ENCODE peak calls at places on chromosomes 6 and 20, in nine cellular contexts. One of them, this sample, is unnamed.

GRCh38 chr6:39104528-39104927 is 10.5 kb downstream of the SAYSD1 start:
- DNase-seq in CD8-positive, alpha-beta T cell: no peak
- DNase-seq in CD4-positive, alpha-beta memory T cell: no peak
- DNase-seq in neuronal stem cell: no peak
- DNase-seq in right cardiac atrium: no peak
- DNase-seq in body of pancreas: no peak
- DNase-seq in cardiac muscle cell: no peak
- DNase-seq in right atrium auricular region: no peak
- DNase-seq in CD4-positive, alpha-beta T cell: no peak
- DNase-seq in this sample: no peak

GRCh38 chr6:35469711-35470662 is 1.8 kb downstream of the RPL10A start:
- DNase-seq in CD8-positive, alpha-beta T cell: peak; percentile 31
- DNase-seq in CD4-positive, alpha-beta memory T cell: no peak
- DNase-seq in body of pancreas: peak; percentile 52
- DNase-seq in right cardiac atrium: no peak
- DNase-seq in cardiac muscle cell: peak; percentile 44
- DNase-seq in neuronal stem cell: no peak
- DNase-seq in CD4-positive, alpha-beta T cell: no peak
- DNase-seq in right atrium auricular region: no peak
- DNase-seq in this sample: no peak

GRCh38 chr6:166595061-166595780 is 8.7 kb upstream of the RAMACL start:
- DNase-seq in CD8-positive, alpha-beta T cell: no peak
- DNase-seq in CD4-positive, alpha-beta memory T cell: no peak
- DNase-seq in cardiac muscle cell: no peak
- DNase-seq in neuronal stem cell: no peak
- DNase-seq in CD4-positive, alpha-beta T cell: no peak
- DNase-seq in right cardiac atrium: no peak
- DNase-seq in body of pancreas: no peak
- DNase-seq in right atrium auricular region: no peak
- DNase-seq in this sample: no peak

GRCh38 chr6:33053230-33053629 is 20.2 kb downstream of the HLA-DPA1 start:
- DNase-seq in CD8-positive, alpha-beta T cell: no peak
- DNase-seq in right cardiac atrium: no peak
- DNase-seq in right atrium auricular region: no peak
- DNase-seq in body of pancreas: no peak
- DNase-seq in cardiac muscle cell: no peak
- DNase-seq in neuronal stem cell: no peak
- DNase-seq in CD4-positive, alpha-beta T cell: no peak
- DNase-seq in CD4-positive, alpha-beta memory T cell: no peak
- DNase-seq in this sample: no peak

GRCh38 chr6:147699637-147700036 is 191.1 kb downstream of the SAMD5 start:
- DNase-seq in right atrium auricular region: no peak
- DNase-seq in CD4-positive, alpha-beta T cell: no peak
- DNase-seq in CD4-positive, alpha-beta memory T cell: no peak
- DNase-seq in body of pancreas: no peak
- DNase-seq in CD8-positive, alpha-beta T cell: no peak
- DNase-seq in right cardiac atrium: no peak
- DNase-seq in neuronal stem cell: no peak
- DNase-seq in cardiac muscle cell: no peak
- DNase-seq in this sample: no peak

GRCh38 chr6:119533603-119534279 is 184.2 kb upstream of the MAN1A1 start:
- DNase-seq in CD4-positive, alpha-beta memory T cell: no peak
- DNase-seq in right atrium auricular region: no peak
- DNase-seq in neuronal stem cell: no peak
- DNase-seq in right cardiac atrium: no peak
- DNase-seq in CD4-positive, alpha-beta T cell: no peak
- DNase-seq in cardiac muscle cell: no peak
- DNase-seq in CD8-positive, alpha-beta T cell: no peak
- DNase-seq in body of pancreas: peak; percentile 28
- DNase-seq in this sample: no peak

GRCh38 chr6:1368940-1369339 is 20.4 kb upstream of the FOXF2 start:
- DNase-seq in right atrium auricular region: no peak
- DNase-seq in cardiac muscle cell: no peak
- DNase-seq in neuronal stem cell: no peak
- DNase-seq in body of pancreas: no peak
- DNase-seq in CD4-positive, alpha-beta memory T cell: no peak
- DNase-seq in CD8-positive, alpha-beta T cell: no peak
- DNase-seq in CD4-positive, alpha-beta T cell: no peak
- DNase-seq in right cardiac atrium: no peak
- DNase-seq in this sample: no peak

GRCh38 chr6:514396-514973 is 122.9 kb downstream of the IRF4 start:
- DNase-seq in right cardiac atrium: no peak
- DNase-seq in CD4-positive, alpha-beta memory T cell: no peak
- DNase-seq in neuronal stem cell: no peak
- DNase-seq in body of pancreas: no peak
- DNase-seq in CD4-positive, alpha-beta T cell: no peak
- DNase-seq in CD8-positive, alpha-beta T cell: no peak
- DNase-seq in right atrium auricular region: no peak
- DNase-seq in cardiac muscle cell: no peak
- DNase-seq in this sample: no peak

GRCh38 chr20:21513881-21514540 is at the start of gene NKX2-2:
- DNase-seq in right atrium auricular region: no peak
- DNase-seq in body of pancreas: no peak
- DNase-seq in cardiac muscle cell: no peak
- DNase-seq in neuronal stem cell: no peak
- DNase-seq in CD4-positive, alpha-beta T cell: no peak
- DNase-seq in CD4-positive, alpha-beta memory T cell: no peak
- DNase-seq in right cardiac atrium: no peak
- DNase-seq in CD8-positive, alpha-beta T cell: no peak
- DNase-seq in this sample: no peak

DNA sequence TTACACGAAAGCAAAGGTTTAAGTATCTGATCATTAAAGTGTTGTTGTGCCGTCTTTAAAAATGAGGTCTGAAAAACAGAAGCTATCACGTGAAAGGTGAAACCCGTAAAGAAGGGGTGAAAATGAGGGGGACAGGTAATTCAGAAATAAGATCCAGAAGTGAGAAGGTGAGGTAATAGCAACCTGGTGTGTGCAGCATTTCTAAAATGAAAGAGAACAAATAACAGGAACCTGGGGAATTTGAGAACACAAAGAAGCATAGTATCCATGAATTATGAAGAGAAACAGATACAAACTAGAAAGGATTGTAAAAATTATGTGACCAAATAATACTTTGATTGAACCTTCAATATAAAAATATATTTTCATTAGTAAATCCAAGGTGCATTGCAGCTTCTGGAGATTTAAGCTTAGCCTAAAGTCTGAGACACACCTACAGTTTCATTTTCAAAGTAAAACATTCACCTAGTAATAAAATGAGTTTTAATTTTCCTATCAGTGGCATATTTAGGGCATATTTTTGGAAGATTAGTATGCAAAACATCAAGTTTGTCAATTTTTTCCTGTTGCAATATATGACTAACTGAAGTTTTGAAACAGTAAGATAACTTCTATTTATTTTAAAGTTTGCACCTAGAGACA is 1.4 kb downstream of the HEY2 start:
- DNase-seq in CD4-positive, alpha-beta T cell: no peak
- DNase-seq in right atrium auricular region: no peak
- DNase-seq in body of pancreas: no peak
- DNase-seq in cardiac muscle cell: no peak
- DNase-seq in CD8-positive, alpha-beta T cell: no peak
- DNase-seq in CD4-positive, alpha-beta memory T cell: no peak
- DNase-seq in right cardiac atrium: no peak
- DNase-seq in neuronal stem cell: peak; percentile 12
- DNase-seq in this sample: no peak
- H3K27ac ChIP-seq in CD4-positive, alpha-beta T cell: no peak overlapping the region
- H3K27ac ChIP-seq in right atrium auricular region: peak overlapping the region; percentile 87
- H3K27ac ChIP-seq in body of pancreas: peak overlapping the region; percentile 94
- H3K27ac ChIP-seq in cardiac muscle cell: peak overlapping the region; percentile 92
- H3K27ac ChIP-seq in CD8-positive, alpha-beta T cell: no peak overlapping the region
- H3K27ac ChIP-seq in CD4-positive, alpha-beta memory T cell: no peak overlapping the region
- H3K27ac ChIP-seq in right cardiac atrium: no peak overlapping the region
- H3K27ac ChIP-seq in neuronal stem cell: no peak overlapping the region
- H3K27ac ChIP-seq in this sample: peak overlapping the region; percentile 92

GRCh38 chr20:4009305-4009704 is 6.1 kb downstream of the RNF24 start:
- DNase-seq in right atrium auricular region: no peak
- DNase-seq in cardiac muscle cell: no peak
- DNase-seq in CD8-positive, alpha-beta T cell: no peak
- DNase-seq in CD4-positive, alpha-beta memory T cell: no peak
- DNase-seq in CD4-positive, alpha-beta T cell: no peak
- DNase-seq in neuronal stem cell: no peak
- DNase-seq in body of pancreas: no peak
- DNase-seq in right cardiac atrium: no peak
- DNase-seq in this sample: no peak

GRCh38 chr20:4008026-4008413 is 7.3 kb downstream of the RNF24 start:
- DNase-seq in right atrium auricular region: no peak
- DNase-seq in right cardiac atrium: no peak
- DNase-seq in neuronal stem cell: no peak
- DNase-seq in body of pancreas: no peak
- DNase-seq in cardiac muscle cell: no peak
- DNase-seq in CD4-positive, alpha-beta memory T cell: no peak
- DNase-seq in CD4-positive, alpha-beta T cell: no peak
- DNase-seq in CD8-positive, alpha-beta T cell: no peak
- DNase-seq in this sample: no peak

GRCh38 chr20:4008877-4009276 is 6.5 kb downstream of the RNF24 start:
- DNase-seq in CD4-positive, alpha-beta T cell: no peak
- DNase-seq in CD8-positive, alpha-beta T cell: no peak
- DNase-seq in neuronal stem cell: no peak
- DNase-seq in cardiac muscle cell: no peak
- DNase-seq in right atrium auricular region: no peak
- DNase-seq in CD4-positive, alpha-beta memory T cell: no peak
- DNase-seq in body of pancreas: no peak
- DNase-seq in right cardiac atrium: no peak
- DNase-seq in this sample: no peak

GRCh38 chr20:4007383-4008025 is 7.9 kb downstream of the RNF24 start:
- DNase-seq in right cardiac atrium: no peak
- DNase-seq in right atrium auricular region: no peak
- DNase-seq in cardiac muscle cell: no peak
- DNase-seq in body of pancreas: no peak
- DNase-seq in neuronal stem cell: no peak
- DNase-seq in CD8-positive, alpha-beta T cell: no peak
- DNase-seq in CD4-positive, alpha-beta T cell: no peak
- DNase-seq in CD4-positive, alpha-beta memory T cell: no peak
- DNase-seq in this sample: no peak

DNA sequence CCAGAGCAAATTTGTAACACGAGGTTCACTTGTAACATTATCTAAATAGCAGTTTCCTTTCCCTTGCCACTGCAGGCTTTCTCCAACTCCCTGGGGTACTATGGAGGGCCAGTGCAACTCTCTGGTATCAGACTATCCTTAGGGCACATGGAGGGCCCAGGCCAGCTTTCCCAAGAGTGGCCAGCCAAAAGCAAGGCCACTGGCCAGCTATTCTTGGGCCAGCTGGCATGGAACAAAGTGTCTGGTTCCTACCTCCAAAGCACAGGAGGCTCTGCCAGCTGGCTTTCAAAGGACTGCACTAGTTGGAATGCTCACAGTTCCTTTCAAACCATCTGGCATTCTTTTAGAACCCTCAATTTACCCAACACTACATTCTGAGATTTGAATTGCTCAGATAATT is 8.7 kb downstream of the RNF24 start:
- DNase-seq in CD4-positive, alpha-beta memory T cell: no peak
- DNase-seq in neuronal stem cell: no peak
- DNase-seq in right atrium auricular region: peak; percentile 74
- DNase-seq in cardiac muscle cell: no peak
- DNase-seq in CD8-positive, alpha-beta T cell: no peak
- DNase-seq in body of pancreas: peak; percentile 84
- DNase-seq in CD4-positive, alpha-beta T cell: no peak
- DNase-seq in right cardiac atrium: peak; percentile 91
- DNase-seq in this sample: no peak
- H3K27ac ChIP-seq in CD4-positive, alpha-beta memory T cell: no peak overlapping the region
- H3K27ac ChIP-seq in neuronal stem cell: no peak overlapping the region
- H3K27ac ChIP-seq in right atrium auricular region: no peak overlapping the region
- H3K27ac ChIP-seq in cardiac muscle cell: peak overlapping the region; percentile 0
- H3K27ac ChIP-seq in CD8-positive, alpha-beta T cell: no peak overlapping the region
- H3K27ac ChIP-seq in body of pancreas: peak overlapping the region; percentile 65
- H3K27ac ChIP-seq in CD4-positive, alpha-beta T cell: no peak overlapping the region
- H3K27ac ChIP-seq in right cardiac atrium: peak overlapping the region; percentile 1
- H3K27ac ChIP-seq in this sample: no peak overlapping the region

DNA sequence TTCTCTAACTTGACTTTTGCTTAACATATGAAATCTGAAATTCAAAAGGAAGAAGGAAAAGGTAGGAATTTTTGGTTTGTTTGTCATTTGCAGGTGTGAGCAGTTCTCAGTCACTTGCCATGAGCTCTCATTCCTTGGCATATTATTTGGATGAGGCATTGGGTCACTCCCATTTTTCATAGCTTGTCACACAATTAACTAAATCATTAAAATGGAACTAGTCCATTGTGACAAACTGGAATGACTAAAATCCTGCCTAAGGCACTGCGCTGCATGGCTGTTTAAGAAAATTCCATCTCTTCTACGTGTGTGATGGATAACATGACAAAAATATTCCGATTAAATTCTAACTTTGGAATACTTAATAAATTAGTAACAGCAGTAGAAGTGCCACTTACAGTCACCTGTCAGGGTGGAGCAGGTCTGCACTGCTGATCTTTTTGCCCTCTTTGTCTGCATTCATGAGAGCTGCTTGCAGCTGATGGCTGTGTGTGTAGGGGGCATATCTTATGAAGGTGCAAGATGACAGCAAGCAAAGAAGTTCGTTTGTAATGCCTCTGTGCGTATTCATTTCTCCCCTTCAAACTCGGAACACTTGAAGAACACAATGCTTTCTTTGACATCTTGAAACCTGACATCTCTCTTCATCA is 1292.6 kb upstream of the MAP3K7 start:
- DNase-seq in cardiac muscle cell: no peak
- DNase-seq in CD4-positive, alpha-beta T cell: no peak
- DNase-seq in CD8-positive, alpha-beta T cell: no peak
- DNase-seq in body of pancreas: no peak
- DNase-seq in CD4-positive, alpha-beta memory T cell: no peak
- DNase-seq in neuronal stem cell: no peak
- DNase-seq in right atrium auricular region: no peak
- DNase-seq in right cardiac atrium: no peak
- DNase-seq in this sample: no peak
- H3K27ac ChIP-seq in cardiac muscle cell: no peak overlapping the region
- H3K27ac ChIP-seq in CD4-positive, alpha-beta T cell: no peak overlapping the region
- H3K27ac ChIP-seq in CD8-positive, alpha-beta T cell: no peak overlapping the region
- H3K27ac ChIP-seq in body of pancreas: no peak overlapping the region
- H3K27ac ChIP-seq in CD4-positive, alpha-beta memory T cell: no peak overlapping the region
- H3K27ac ChIP-seq in neuronal stem cell: no peak overlapping the region
- H3K27ac ChIP-seq in right atrium auricular region: no peak overlapping the region
- H3K27ac ChIP-seq in right cardiac atrium: no peak overlapping the region
- H3K27ac ChIP-seq in this sample: no peak overlapping the region

GRCh38 chr6:56793938-56794337 is 151.2 kb upstream of the DST start:
- DNase-seq in neuronal stem cell: no peak
- DNase-seq in cardiac muscle cell: no peak
- DNase-seq in right atrium auricular region: no peak
- DNase-seq in CD8-positive, alpha-beta T cell: no peak
- DNase-seq in right cardiac atrium: no peak
- DNase-seq in body of pancreas: no peak
- DNase-seq in CD4-positive, alpha-beta T cell: no peak
- DNase-seq in CD4-positive, alpha-beta memory T cell: no peak
- DNase-seq in this sample: no peak
- H3K27ac ChIP-seq in neuronal stem cell: no peak overlapping the region
- H3K27ac ChIP-seq in cardiac muscle cell: no peak overlapping the region
- H3K27ac ChIP-seq in right atrium auricular region: peak overlapping the region; percentile 36
- H3K27ac ChIP-seq in CD8-positive, alpha-beta T cell: no peak overlapping the region
- H3K27ac ChIP-seq in right cardiac atrium: no peak overlapping the region
- H3K27ac ChIP-seq in body of pancreas: no peak overlapping the region
- H3K27ac ChIP-seq in CD4-positive, alpha-beta T cell: no peak overlapping the region
- H3K27ac ChIP-seq in CD4-positive, alpha-beta memory T cell: no peak overlapping the region
- H3K27ac ChIP-seq in this sample: no peak overlapping the region

GRCh38 chr20:41476446-41476845 is 109.8 kb upstream of the EMILIN3 start:
- DNase-seq in body of pancreas: no peak
- DNase-seq in CD4-positive, alpha-beta T cell: no peak
- DNase-seq in CD8-positive, alpha-beta T cell: no peak
- DNase-seq in right atrium auricular region: no peak
- DNase-seq in right cardiac atrium: no peak
- DNase-seq in neuronal stem cell: no peak
- DNase-seq in CD4-positive, alpha-beta memory T cell: no peak
- DNase-seq in cardiac muscle cell: no peak
- DNase-seq in this sample: no peak
- H3K27ac ChIP-seq in body of pancreas: peak overlapping the region; percentile 82
- H3K27ac ChIP-seq in CD4-positive, alpha-beta T cell: no peak overlapping the region
- H3K27ac ChIP-seq in CD8-positive, alpha-beta T cell: no peak overlapping the region
- H3K27ac ChIP-seq in right atrium auricular region: peak overlapping the region; percentile 23
- H3K27ac ChIP-seq in right cardiac atrium: no peak overlapping the region
- H3K27ac ChIP-seq in neuronal stem cell: no peak overlapping the region
- H3K27ac ChIP-seq in CD4-positive, alpha-beta memory T cell: no peak overlapping the region
- H3K27ac ChIP-seq in cardiac muscle cell: no peak overlapping the region
- H3K27ac ChIP-seq in this sample: peak overlapping the region; percentile 1

GRCh38 chr6:107613980-107614379 is 124.1 kb downstream of the SOBP start:
- DNase-seq in body of pancreas: no peak
- DNase-seq in neuronal stem cell: no peak
- DNase-seq in right atrium auricular region: no peak
- DNase-seq in CD4-positive, alpha-beta T cell: no peak
- DNase-seq in CD8-positive, alpha-beta T cell: no peak
- DNase-seq in CD4-positive, alpha-beta memory T cell: no peak
- DNase-seq in right cardiac atrium: no peak
- DNase-seq in cardiac muscle cell: no peak
- DNase-seq in this sample: no peak
- H3K27ac ChIP-seq in body of pancreas: no peak overlapping the region
- H3K27ac ChIP-seq in neuronal stem cell: no peak overlapping the region
- H3K27ac ChIP-seq in right atrium auricular region: no peak overlapping the region
- H3K27ac ChIP-seq in CD4-positive, alpha-beta T cell: no peak overlapping the region
- H3K27ac ChIP-seq in CD8-positive, alpha-beta T cell: no peak overlapping the region
- H3K27ac ChIP-seq in CD4-positive, alpha-beta memory T cell: no peak overlapping the region
- H3K27ac ChIP-seq in right cardiac atrium: no peak overlapping the region
- H3K27ac ChIP-seq in cardiac muscle cell: no peak overlapping the region
- H3K27ac ChIP-seq in this sample: no peak overlapping the region